ENCODE peak calls at places on chromosomes 11 and 22, in four cellular contexts. E is HCT116, H is K562, M is HepG2. O is an unnamed sample.

GRCh38 chr11:129277216-129277838 is 85.2 kb upstream of the ARHGAP32 start:
- DNase-seq in H (no peak), M (peak), E (no peak), O (no peak)

GRCh38 chr11:69429716-69430491 is 51.6 kb upstream of the LINC01488 start:
- DNase-seq in M (no peak), H (no peak), E (no peak), O (no peak)

GRCh38 chr11:508956-509355 is 1.9 kb upstream of the RNH1 start:
- DNase-seq in M (no peak), H (no peak), E (no peak), O (no peak)

GRCh38 chr11:2298795-2299747 is 2.6 kb downstream of the C11orf21 start:
- DNase-seq in H (peak), E (no peak), M (peak), O (peak)

GRCh38 chr11:16126361-16126760 is 230.0 kb downstream of the SOX6 start:
- DNase-seq in M (peak), E (no peak), H (no peak), O (peak)

GRCh38 chr22:31148516-31148915 is 8.2 kb upstream of the PLA2G3 start:
- DNase-seq in E (no peak), H (no peak), M (no peak), O (no peak)

GRCh38 chr11:72225411-72225951 is 914 bp downstream of the INPPL1 start:
- DNase-seq in H (no peak), E (no peak), M (no peak), O (peak)

GRCh38 chr11:119000906-119001305 is 3.0 kb downstream of the CENATAC start:
- DNase-seq in E (no peak), H (peak), M (no peak), O (no peak)

GRCh38 chr22:36374603-36375024 is 13.2 kb downstream of the MYH9 start:
- DNase-seq in M (no peak), H (no peak), E (peak), O (no peak)

GRCh38 chr11:70483077-70483861 is 84.9 kb downstream of the CTTN start:
- DNase-seq in H (peak), M (no peak), E (peak), O (no peak)

DNA sequence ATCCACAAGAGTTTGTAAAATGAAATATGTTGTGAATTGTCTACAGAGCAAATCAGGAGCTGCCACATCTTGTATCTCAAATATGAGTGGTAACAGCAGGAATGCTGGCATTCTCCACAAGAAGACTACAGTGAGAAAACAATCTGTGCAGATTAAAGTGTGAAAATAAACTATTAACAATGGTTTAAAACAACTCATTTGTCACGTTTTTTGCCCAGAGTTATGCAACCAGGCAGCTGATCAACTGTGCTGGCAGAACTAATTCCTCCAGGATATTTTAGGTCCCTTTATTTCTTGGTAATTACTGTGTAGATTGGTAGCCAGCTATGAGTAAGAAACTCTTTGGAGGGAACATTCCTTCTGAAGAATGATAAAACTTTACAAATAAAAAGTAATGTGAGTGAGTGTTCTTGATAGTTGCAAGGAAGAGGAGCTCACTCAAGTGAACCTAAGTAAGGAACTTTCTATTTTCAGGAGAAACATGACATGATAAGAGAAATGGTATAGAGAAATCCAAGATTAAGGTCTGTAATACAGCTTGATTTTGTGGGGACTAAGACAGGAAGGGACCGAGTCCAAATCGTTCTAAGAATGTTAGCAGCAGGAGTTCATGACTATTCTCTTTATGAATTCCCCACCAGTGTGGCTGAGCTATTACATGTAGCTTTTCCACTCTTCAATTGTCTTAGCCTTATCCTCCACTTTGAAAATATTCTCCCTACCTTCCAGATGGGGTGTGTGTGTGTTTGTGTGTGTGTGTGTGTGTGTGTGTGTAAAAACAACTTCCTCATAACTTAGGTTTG is 698.8 kb upstream of the ARHGAP42 start:
- DNase-seq in M (no peak), H (no peak), E (no peak), O (no peak)
- TF ChIP-seq ZBTB33 in M (no peak), H (no peak), E (no peak), O (no peak)

DNA sequence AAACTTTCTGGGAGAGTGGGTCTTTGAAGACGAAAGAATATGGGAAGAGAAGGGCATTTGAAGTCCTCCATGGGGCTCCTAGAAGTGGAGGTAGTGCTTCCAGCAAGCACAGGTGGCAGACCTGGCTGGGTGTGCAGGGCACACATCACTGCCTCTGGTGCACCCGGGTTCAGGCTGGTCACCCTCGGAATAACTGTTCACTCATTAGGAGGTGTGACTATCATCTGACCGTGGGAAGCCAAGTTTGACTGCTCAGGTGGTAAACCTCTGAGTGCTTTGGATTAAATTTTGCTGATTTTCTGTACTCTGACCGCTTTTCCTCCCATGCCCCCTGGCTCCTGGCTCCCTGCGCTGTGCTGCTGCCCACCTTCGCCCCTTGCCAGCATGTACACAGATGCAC is 11.1 kb downstream of the ADAMTS15 start:
- DNase-seq in E (no peak), M (no peak), H (no peak), O (no peak)
- TF ChIP-seq ELF1 in E (no peak), M (no peak), H (no peak), O (no peak)

GRCh38 chr11:117183724-117184349 is 5.3 kb downstream of the SIDT2 start:
- DNase-seq in H (no peak), E (no peak), M (no peak), O (no peak)

GRCh38 chr11:117180661-117181585 is 2.4 kb downstream of the SIDT2 start:
- DNase-seq in E (peak), H (peak), M (peak), O (peak)

GRCh38 chr11:117180020-117180419 is 1.5 kb downstream of the SIDT2 start:
- DNase-seq in M (no peak), E (no peak), H (no peak), O (peak)

GRCh38 chr11:117181586-117182550 is 3.3 kb downstream of the SIDT2 start:
- DNase-seq in M (no peak), E (no peak), H (no peak), O (no peak)

GRCh38 chr11:117182551-117182935 is 4.0 kb downstream of the SIDT2 start:
- DNase-seq in E (no peak), M (no peak), H (no peak), O (no peak)
- TF ChIP-seq ZBTB33 in E (no peak), M (no peak), H (no peak), O (no peak)

DNA sequence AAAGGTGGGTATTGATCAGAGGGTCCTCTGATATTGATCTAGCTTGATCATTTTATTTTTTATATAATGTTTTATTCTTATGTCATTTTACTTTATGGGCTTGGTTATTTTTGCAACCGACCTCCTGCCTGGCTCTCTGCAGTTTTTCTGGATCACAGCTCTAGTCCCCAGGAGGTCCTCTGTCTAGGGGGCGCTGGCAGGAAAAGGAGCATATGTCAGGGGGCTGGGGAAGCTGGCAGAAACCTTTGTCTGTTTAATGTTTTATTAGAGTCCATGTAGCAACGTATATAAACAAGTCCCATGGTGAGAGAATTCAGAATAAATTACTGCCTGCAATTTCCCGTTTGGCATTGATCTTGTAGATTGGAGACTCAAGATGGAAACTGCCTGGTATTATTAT is 133.5 kb upstream of the ZBED5 start:
- DNase-seq in M (no peak), H (no peak), E (no peak), O (no peak)
- TF ChIP-seq ELF1 in M (no peak), H (no peak), E (no peak), O (no peak)